ENCODE peak calls at places on chromosomes 7 and 10, in ten cellular contexts. U is GM06990; M is CD8-positive, alpha-beta T cell; N is sigmoid colon; Q is heart right ventricle; B is AG10803; S is GM23338; X is heart left ventricle; T is LNCaP clone FGC; P is upper lobe of right lung. O is an unnamed sample.

GRCh38 chr10:88958721-88959120 is 6.1 kb upstream of the ACTA2 start:
- DNase-seq in U (no peak), M (no peak), N (no peak), Q (no peak), B (no peak), S (no peak), X (no peak), T (no peak), P (no peak), O (no peak)

GRCh38 chr10:66928000-66928770 is 2.3 kb downstream of the LRRTM3 start:
- DNase-seq in U (no peak), M (no peak), N (peak), Q (no peak), B (peak), S (peak), X (peak), T (no peak), P (no peak), O (no peak)

GRCh38 chr7:22842973-22843372 is 20.3 kb upstream of the TOMM7 start:
- DNase-seq in U (no peak), M (no peak), N (peak), Q (no peak), B (no peak), S (no peak), X (no peak), T (no peak), P (no peak), O (no peak)

GRCh38 chr7:102469972-102470825 is 5.4 kb downstream of the LRWD1 start:
- DNase-seq in U (peak), M (no peak), N (peak), Q (no peak), B (no peak), S (no peak), X (peak), T (no peak), P (no peak), O (no peak)

GRCh38 chr7:128209229-128210035 is 31.6 kb upstream of the LEP start:
- DNase-seq in U (peak), M (peak), N (peak), Q (peak), B (peak), S (peak), X (peak), T (peak), P (peak), O (peak)

GRCh38 chr10:11689945-11690736 is 52.0 kb upstream of the ECHDC3 start:
- DNase-seq in U (no peak), M (no peak), N (no peak), Q (no peak), B (no peak), S (no peak), X (no peak), T (no peak), P (no peak), O (no peak)

GRCh38 chr10:77160679-77161078 is 476.9 kb downstream of the KCNMA1 start:
- DNase-seq in U (no peak), M (no peak), N (no peak), Q (no peak), B (peak), S (no peak), X (no peak), T (no peak), P (no peak), O (peak)

GRCh38 chr10:137606-138005 is 2.4 kb downstream of the ZMYND11 start:
- DNase-seq in U (no peak), M (no peak), N (no peak), Q (no peak), B (peak), S (no peak), X (no peak), T (no peak), P (no peak), O (peak)

GRCh38 chr10:75211007-75211735 is 575 bp downstream of the VDAC2 start:
- DNase-seq in U (no peak), M (no peak), N (peak), Q (no peak), B (peak), S (peak), X (no peak), T (no peak), P (no peak), O (peak)

GRCh38 chr7:46493196-46493595 is 572.1 kb upstream of the IGFBP3 start:
- DNase-seq in U (no peak), M (no peak), N (no peak), Q (no peak), B (no peak), S (peak), X (no peak), T (no peak), P (no peak), O (no peak)

GRCh38 chr7:86574006-86574405 is 69.7 kb upstream of the GRM3 start:
- DNase-seq in U (no peak), M (no peak), N (no peak), Q (no peak), B (no peak), S (no peak), X (no peak), T (no peak), P (no peak), O (no peak)

GRCh38 chr10:81696609-81697388 is 178.2 kb upstream of the NRG3 start:
- DNase-seq in U (no peak), M (no peak), N (no peak), Q (no peak), B (no peak), S (peak), X (no peak), T (no peak), P (no peak), O (no peak)

GRCh38 chr7:144019457-144019856 is 19.3 kb downstream of the OR6B1 start:
- DNase-seq in U (no peak), M (no peak), N (no peak), Q (peak), B (peak), S (no peak), X (no peak), T (no peak), P (no peak), O (peak)

GRCh38 chr10:98528166-98528784 is 81.5 kb upstream of the HPS1 start:
- DNase-seq in U (no peak), M (no peak), N (no peak), Q (no peak), B (peak), S (no peak), X (no peak), T (no peak), P (no peak), O (no peak)

GRCh38 chr7:53151496-53151895 is 116.1 kb downstream of the POM121L12 start:
- DNase-seq in U (no peak), M (no peak), N (no peak), Q (no peak), B (no peak), S (no peak), X (no peak), T (no peak), P (no peak), O (no peak)

GRCh38 chr10:79933961-79934360 is 14.9 kb downstream of the SFTPD start:
- DNase-seq in U (no peak), M (no peak), N (no peak), Q (no peak), B (no peak), S (no peak), X (no peak), T (peak), P (no peak), O (peak)

GRCh38 chr7:73851410-73852338 is 9.3 kb upstream of the TMEM270 start:
- DNase-seq in U (no peak), M (peak), N (no peak), Q (no peak), B (peak), S (no peak), X (no peak), T (no peak), P (no peak), O (peak)

GRCh38 chr10:75994332-75995040 is 563.1 kb downstream of the LRMDA start:
- DNase-seq in U (no peak), M (no peak), N (no peak), Q (no peak), B (no peak), S (no peak), X (no peak), T (no peak), P (no peak), O (no peak)

GRCh38 chr7:111357691-111358090 is 204.6 kb downstream of the IMMP2L start:
- DNase-seq in U (no peak), M (no peak), N (no peak), Q (no peak), B (peak), S (no peak), X (no peak), T (no peak), P (no peak), O (peak)

GRCh38 chr7:28615091-28615490 is 202.8 kb downstream of the CREB5 start:
- DNase-seq in U (no peak), M (no peak), N (no peak), Q (no peak), B (no peak), S (peak), X (no peak), T (no peak), P (no peak), O (peak)

GRCh38 chr10:84715911-84716310 is 387.5 kb downstream of the CCSER2 start:
- DNase-seq in U (no peak), M (no peak), N (no peak), Q (no peak), B (no peak), S (peak), X (no peak), T (no peak), P (no peak), O (no peak)

GRCh38 chr10:63313066-63313465 is 152.7 kb downstream of the JMJD1C start:
- DNase-seq in U (no peak), M (no peak), N (no peak), Q (no peak), B (no peak), S (no peak), X (no peak), T (no peak), P (no peak), O (no peak)
- H3K4me3 ChIP-seq in U (no peak), M (no peak), N (no peak), Q (no peak), B (no peak), S (no peak), X (no peak), T (no peak), P (no peak), O (no peak)

GRCh38 chr10:3242251-3242650 is 69.7 kb upstream of the PITRM1 start:
- DNase-seq in U (no peak), M (no peak), N (no peak), Q (no peak), B (no peak), S (no peak), X (no peak), T (no peak), P (no peak), O (no peak)

GRCh38 chr10:3239066-3239919 is 66.7 kb upstream of the PITRM1 start:
- DNase-seq in U (peak), M (peak), N (peak), Q (peak), B (peak), S (peak), X (peak), T (no peak), P (peak), O (peak)

GRCh38 chr10:3241128-3242057 is 68.8 kb upstream of the PITRM1 start:
- DNase-seq in U (no peak), M (no peak), N (no peak), Q (no peak), B (no peak), S (no peak), X (no peak), T (no peak), P (no peak), O (no peak)

GRCh38 chr10:3238115-3238871 is 65.7 kb upstream of the PITRM1 start:
- DNase-seq in U (no peak), M (no peak), N (no peak), Q (no peak), B (no peak), S (no peak), X (no peak), T (no peak), P (no peak), O (no peak)

GRCh38 chr10:3239920-3240909 is 67.6 kb upstream of the PITRM1 start:
- DNase-seq in U (no peak), M (no peak), N (no peak), Q (peak), B (no peak), S (no peak), X (no peak), T (no peak), P (no peak), O (no peak)
- TF ChIP-seq CTCF in U (no peak), M (peak), N (no peak), Q (no peak), B (no peak), S (no peak), X (no peak), T (no peak), P (no peak), O (no peak)

DNA sequence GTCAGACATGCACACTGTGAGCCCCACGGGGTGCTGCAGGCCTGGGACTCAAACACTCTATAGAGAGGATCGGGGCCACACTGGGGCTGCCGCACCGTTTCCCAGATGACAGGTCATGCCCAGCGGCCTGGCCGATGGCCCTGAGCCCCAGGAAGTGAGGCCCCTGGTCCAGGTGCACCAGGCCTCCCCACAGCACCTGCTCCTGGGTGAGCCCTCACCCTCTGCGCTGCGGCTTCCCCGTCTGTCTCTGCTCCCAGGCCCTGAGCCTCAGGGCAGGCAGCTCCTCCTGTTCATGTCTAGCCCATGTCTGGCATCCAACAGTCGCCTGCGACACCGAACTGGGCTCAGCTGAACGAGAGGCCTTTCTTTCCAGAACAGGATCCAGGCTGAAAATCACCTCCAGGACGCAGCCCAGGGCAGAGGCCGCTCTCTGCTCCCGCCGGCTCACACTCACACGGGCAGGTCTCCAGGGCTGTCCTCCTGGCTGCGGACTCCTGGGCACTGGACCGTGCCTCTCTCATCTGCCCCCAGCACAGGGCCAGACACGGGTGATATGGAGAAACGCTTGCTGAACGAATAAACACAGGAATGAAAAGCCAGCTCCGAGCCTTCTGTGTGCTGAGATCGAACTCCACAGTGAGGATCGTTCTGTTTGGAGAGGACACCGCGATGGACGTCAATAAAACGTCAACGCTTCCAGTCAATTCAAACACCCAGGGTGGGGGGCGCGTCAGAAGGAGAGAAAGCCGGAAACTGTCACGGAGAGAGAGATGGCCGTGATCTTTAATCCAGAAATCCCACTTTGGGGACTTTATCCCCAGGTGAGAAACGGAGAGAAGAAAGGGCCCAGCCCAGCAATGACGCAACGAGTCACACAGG is 202.4 kb downstream of the ELFN1 start:
- DNase-seq in U (no peak), M (no peak), N (no peak), Q (no peak), B (no peak), S (no peak), X (no peak), T (no peak), P (no peak), O (no peak)
- H3K4me3 ChIP-seq in U (no peak), M (no peak), N (no peak), Q (no peak), B (no peak), S (no peak), X (no peak), T (no peak), P (no peak), O (no peak)

GRCh38 chr10:7082967-7083366 is 327.9 kb downstream of the SFMBT2 start:
- DNase-seq in U (no peak), M (no peak), N (no peak), Q (no peak), B (peak), S (peak), X (no peak), T (no peak), P (no peak), O (peak)

GRCh38 chr10:7090529-7090928 is 320.3 kb downstream of the SFMBT2 start:
- DNase-seq in U (no peak), M (no peak), N (peak), Q (no peak), B (no peak), S (no peak), X (no peak), T (no peak), P (no peak), O (peak)

GRCh38 chr10:7085147-7085912 is 325.5 kb downstream of the SFMBT2 start:
- DNase-seq in U (no peak), M (no peak), N (no peak), Q (no peak), B (no peak), S (no peak), X (no peak), T (no peak), P (no peak), O (no peak)

GRCh38 chr10:7084255-7085005 is 326.4 kb downstream of the SFMBT2 start:
- DNase-seq in U (no peak), M (no peak), N (no peak), Q (no peak), B (no peak), S (no peak), X (no peak), T (peak), P (no peak), O (no peak)

GRCh38 chr10:7085913-7086589 is 324.8 kb downstream of the SFMBT2 start:
- DNase-seq in U (no peak), M (no peak), N (no peak), Q (peak), B (no peak), S (peak), X (no peak), T (no peak), P (no peak), O (peak)
- TF ChIP-seq CTCF in U (no peak), M (no peak), N (no peak), Q (no peak), B (no peak), S (peak), X (peak), T (no peak), P (no peak), O (no peak)

GRCh38 chr7:49432245-49432644 is 341.2 kb upstream of the VWC2 start:
- DNase-seq in U (no peak), M (no peak), N (no peak), Q (no peak), B (no peak), S (no peak), X (no peak), T (no peak), P (no peak), O (no peak)
- H3K4me3 ChIP-seq in U (no peak), M (no peak), N (no peak), Q (no peak), B (no peak), S (no peak), X (no peak), T (no peak), P (no peak), O (no peak)

GRCh38 chr7:1402791-1403755 is 56.2 kb downstream of the MICALL2 start:
- DNase-seq in U (no peak), M (no peak), N (no peak), Q (no peak), B (no peak), S (no peak), X (peak), T (no peak), P (no peak), O (no peak)
- TF ChIP-seq CTCF in U (no peak), M (no peak), N (no peak), Q (no peak), B (no peak), S (no peak), X (no peak), T (no peak), P (no peak), O (no peak)

GRCh38 chr10:105085980-105086379 is 444.9 kb downstream of the SORCS3 start:
- DNase-seq in U (no peak), M (no peak), N (no peak), Q (no peak), B (no peak), S (no peak), X (no peak), T (no peak), P (no peak), O (no peak)
- H3K4me3 ChIP-seq in U (no peak), M (no peak), N (no peak), Q (no peak), B (no peak), S (no peak), X (no peak), T (no peak), P (no peak), O (no peak)

O was measured in fibroblast of the aortic adventitia.